ENCODE peak calls at places on chromosomes 16 and 17, in ten cellular contexts. X is cardiac fibroblast; O is ovary; C is left ventricle myocardium inferior; H is CD4-positive, CD25-positive, alpha-beta regulatory T cell; L is lower lobe of right lung; R is psoas muscle; B is lung; W is adipocyte; E is ascending aorta. Z is an unnamed sample.

GRCh38 chr17:4816826-4817225 is 9.9 kb downstream of the PLD2 start:
- DNase-seq in X (no peak), O (no peak), C (no peak), H (no peak), L (no peak), R (peak; percentile 15), B (no peak), W (no peak), E (no peak), Z (no peak)

GRCh38 chr17:51260960-51261958 is 913 bp downstream of the UTP18 start:
- DNase-seq in X (peak; percentile 45), O (peak; percentile 81), C (peak; percentile 57), H (peak; percentile 78), L (peak; percentile 81), R (peak; percentile 84), B (peak; percentile 62), W (peak; percentile 81), E (peak; percentile 79), Z (peak; percentile 71)

GRCh38 chr17:9116311-9116820 is 95.1 kb downstream of the NTN1 start:
- DNase-seq in X (no peak), O (no peak), C (no peak), H (no peak), L (no peak), R (no peak), B (no peak), W (no peak), E (no peak), Z (no peak)

GRCh38 chr16:85379041-85380001 is 233.8 kb upstream of the GSE1 start:
- DNase-seq in X (no peak), O (no peak), C (no peak), H (no peak), L (no peak), R (no peak), B (no peak), W (no peak), E (no peak), Z (no peak)

GRCh38 chr17:72342582-72343527 is 222.0 kb downstream of the SOX9 start:
- DNase-seq in X (peak; percentile 37), O (no peak), C (peak; percentile 33), H (no peak), L (peak; percentile 57), R (peak; percentile 80), B (peak; percentile 53), W (no peak), E (no peak), Z (no peak)

GRCh38 chr17:39740357-39741111 is 2.8 kb downstream of the GRB7 start:
- DNase-seq in X (peak; percentile 50), O (no peak), C (no peak), H (no peak), L (no peak), R (peak; percentile 32), B (no peak), W (no peak), E (no peak), Z (no peak)

GRCh38 chr16:74213372-74213771 is 83.2 kb upstream of the PSMD7 start:
- DNase-seq in X (no peak), O (no peak), C (no peak), H (no peak), L (no peak), R (no peak), B (no peak), W (no peak), E (no peak), Z (no peak)

GRCh38 chr17:47242648-47243047 is 11.0 kb upstream of the ITGB3 start:
- DNase-seq in X (no peak), O (no peak), C (no peak), H (no peak), L (no peak), R (no peak), B (no peak), W (no peak), E (no peak), Z (no peak)

GRCh38 chr17:29443041-29443440 is 52.9 kb downstream of the TAOK1 start:
- DNase-seq in X (no peak), O (no peak), C (no peak), H (no peak), L (no peak), R (no peak), B (no peak), W (no peak), E (no peak), Z (no peak)

GRCh38 chr17:19769946-19770652 is 22.0 kb upstream of the ALDH3A1 start:
- DNase-seq in X (peak; percentile 50), O (no peak), C (no peak), H (no peak), L (no peak), R (no peak), B (no peak), W (peak; percentile 72), E (no peak), Z (no peak)

GRCh38 chr17:68516732-68517131 is 4.5 kb downstream of the PRKAR1A start:
- DNase-seq in X (no peak), O (no peak), C (no peak), H (no peak), L (no peak), R (no peak), B (no peak), W (no peak), E (no peak), Z (no peak)

GRCh38 chr16:48608452-48608851 is 1.5 kb downstream of the N4BP1 start:
- DNase-seq in X (no peak), O (no peak), C (no peak), H (peak; percentile 88), L (no peak), R (no peak), B (no peak), W (no peak), E (no peak), Z (no peak)

GRCh38 chr16:19882186-19882585 is 2.5 kb downstream of the GPRC5B start:
- DNase-seq in X (no peak), O (no peak), C (no peak), H (no peak), L (no peak), R (no peak), B (no peak), W (no peak), E (no peak), Z (no peak)

GRCh38 chr17:39916918-39917317 is 1.5 kb downstream of the GSDMB start:
- DNase-seq in X (peak; percentile 13), O (no peak), C (no peak), H (no peak), L (no peak), R (no peak), B (no peak), W (no peak), E (no peak), Z (no peak)

GRCh38 chr16:84055366-84055765 is 12.8 kb upstream of the SLC38A8 start:
- DNase-seq in X (peak; percentile 18), O (no peak), C (peak; percentile 61), H (no peak), L (no peak), R (peak; percentile 50), B (no peak), W (no peak), E (no peak), Z (no peak)

GRCh38 chr17:79424471-79425185 is 186.2 kb downstream of the RBFOX3 start:
- DNase-seq in X (no peak), O (no peak), C (no peak), H (no peak), L (no peak), R (no peak), B (no peak), W (no peak), E (no peak), Z (no peak)
- H3K4me3 ChIP-seq in X (no peak overlapping the region), O (no peak overlapping the region), C (no peak overlapping the region), H (no peak overlapping the region), L (no peak overlapping the region), R (no peak overlapping the region), B (no peak overlapping the region), W (no peak overlapping the region), E (no peak overlapping the region), Z (no peak overlapping the region)

GRCh38 chr17:48816438-48816773 is 623 bp downstream of the TTLL6 start:
- DNase-seq in X (no peak), O (no peak), C (no peak), H (no peak), L (no peak), R (no peak), B (no peak), W (no peak), E (no peak), Z (no peak)
- H3K4me3 ChIP-seq in X (no peak overlapping the region), O (peak overlapping the region; percentile 44), C (peak overlapping the region; percentile 63), H (no peak overlapping the region), L (peak overlapping the region; percentile 53), R (peak overlapping the region; percentile 59), B (no peak overlapping the region), W (peak overlapping the region; percentile 75), E (peak overlapping the region; percentile 57), Z (peak overlapping the region; percentile 44)

GRCh38 chr16:86618431-86619262 is 40.3 kb downstream of the FOXL1 start:
- DNase-seq in X (peak; percentile 45), O (no peak), C (no peak), H (no peak), L (no peak), R (no peak), B (no peak), W (no peak), E (peak; percentile 65), Z (no peak)
- H3K4me3 ChIP-seq in X (peak overlapping the region; percentile 30), O (no peak overlapping the region), C (peak overlapping the region; percentile 41), H (no peak overlapping the region), L (peak overlapping the region; percentile 40), R (peak overlapping the region; percentile 11), B (no peak overlapping the region), W (peak overlapping the region; percentile 72), E (peak overlapping the region; percentile 60), Z (no peak overlapping the region)

GRCh38 chr16:56591377-56592060 is 2.2 kb downstream of the MT3 start:
- DNase-seq in X (no peak), O (no peak), C (no peak), H (no peak), L (no peak), R (no peak), B (no peak), W (no peak), E (peak; percentile 22), Z (no peak)

GRCh38 chr16:56593573-56594291 is 4.4 kb downstream of the MT3 start:
- DNase-seq in X (no peak), O (no peak), C (no peak), H (no peak), L (no peak), R (no peak), B (no peak), W (no peak), E (no peak), Z (no peak)

GRCh38 chr16:56589141-56590039 is at the start of gene MT3:
- DNase-seq in X (no peak), O (no peak), C (no peak), H (peak; percentile 34), L (no peak), R (peak; percentile 69), B (no peak), W (peak; percentile 59), E (peak; percentile 49), Z (no peak)

GRCh38 chr16:56584276-56584675 is 5.1 kb upstream of the MT3 start:
- DNase-seq in X (no peak), O (no peak), C (no peak), H (no peak), L (no peak), R (no peak), B (no peak), W (no peak), E (no peak), Z (no peak)

DNA sequence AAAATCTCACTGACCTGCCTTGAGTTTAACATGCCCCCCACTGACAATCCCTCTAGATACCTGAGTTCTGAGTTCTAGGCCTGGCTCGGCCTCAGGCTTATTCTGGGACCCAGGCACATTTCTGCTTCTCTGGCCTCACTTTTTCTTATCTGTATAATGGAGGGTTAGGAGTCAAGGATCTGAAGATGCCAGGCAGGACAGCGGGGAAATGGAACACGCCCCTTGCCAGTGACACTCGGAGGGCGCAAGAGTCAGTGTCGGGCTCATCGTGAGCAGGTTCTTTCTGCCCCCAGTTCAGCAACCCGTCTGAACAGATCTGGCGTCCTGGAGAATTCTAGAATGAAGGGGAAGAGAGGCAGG is 567 bp upstream of the MT3 start:
- DNase-seq in X (no peak), O (no peak), C (no peak), H (no peak), L (no peak), R (no peak), B (no peak), W (no peak), E (peak; percentile 53), Z (no peak)
- H3K4me3 ChIP-seq in X (peak overlapping the region; percentile 41), O (no peak overlapping the region), C (peak overlapping the region; percentile 66), H (no peak overlapping the region), L (peak overlapping the region; percentile 42), R (peak overlapping the region; percentile 65), B (no peak overlapping the region), W (peak overlapping the region; percentile 61), E (peak overlapping the region; percentile 65), Z (peak overlapping the region; percentile 54)